ENCODE peak calls at places on chromosome 21, in four cellular contexts. C is skeletal muscle cell; P is Panc1; S is CD8-positive, alpha-beta memory T cell. X is an unnamed sample.

GRCh38 chr21:27422435-27422834 is 455.5 kb upstream of the ADAMTS5 start:
- DNase-seq in S (no peak), C (peak), P (no peak), X (no peak)

GRCh38 chr21:33769057-33769456 is 126.8 kb downstream of the ITSN1 start:
- DNase-seq in C (no peak), P (no peak), S (no peak), X (no peak)

GRCh38 chr21:16079830-16080229 is 350.0 kb downstream of the USP25 start:
- DNase-seq in S (no peak), P (no peak), C (peak), X (no peak)

GRCh38 chr21:15592271-15592860 is 137.4 kb upstream of the USP25 start:
- DNase-seq in C (no peak), S (no peak), P (peak), X (no peak)

GRCh38 chr21:38938343-38938742 is 132.6 kb downstream of the ETS2 start:
- DNase-seq in P (no peak), C (no peak), S (no peak), X (no peak)

GRCh38 chr21:29174607-29175013 is 44.2 kb downstream of the MAP3K7CL start:
- DNase-seq in C (no peak), P (no peak), S (no peak), X (no peak)

GRCh38 chr21:42107881-42108553 is 36.9 kb downstream of the UMODL1 start:
- DNase-seq in P (no peak), C (no peak), S (peak), X (no peak)

GRCh38 chr21:33023574-33024277 is 2.0 kb upstream of the OLIG2 start:
- DNase-seq in C (no peak), P (no peak), S (no peak), X (no peak)

GRCh38 chr21:15437873-15438272 is 291.9 kb upstream of the USP25 start:
- DNase-seq in P (no peak), S (no peak), C (peak), X (no peak)

GRCh38 chr21:39082656-39083376 is 100.4 kb downstream of the PSMG1 start:
- DNase-seq in C (no peak), S (no peak), P (no peak), X (no peak)

GRCh38 chr21:42262826-42263225 is 43.9 kb downstream of the ABCG1 start:
- DNase-seq in C (no peak), P (no peak), S (no peak), X (no peak)

GRCh38 chr21:43916691-43917514 is 51.9 kb downstream of the AGPAT3 start:
- DNase-seq in P (no peak), C (no peak), S (peak), X (no peak)

GRCh38 chr21:39641827-39642450 is 29.2 kb downstream of the B3GALT5 start:
- DNase-seq in P (no peak), S (no peak), C (no peak), X (no peak)

GRCh38 chr21:42414928-42415769 is 11.4 kb downstream of the UBASH3A start:
- DNase-seq in S (peak), P (no peak), C (peak), X (no peak)

GRCh38 chr21:38917045-38917774 is 111.5 kb downstream of the ETS2 start:
- DNase-seq in C (no peak), P (no peak), S (no peak), X (no peak)

GRCh38 chr21:24188511-24188910 is 1418.8 kb downstream of the MRPL39 start:
- DNase-seq in S (no peak), C (no peak), P (no peak), X (no peak)

GRCh38 chr21:43196789-43197188 is 28.0 kb downstream of the CRYAA start:
- DNase-seq in P (no peak), S (no peak), C (peak), X (no peak)

GRCh38 chr21:41564871-41565281 is 56.9 kb upstream of the TMPRSS2 start:
- DNase-seq in C (peak), S (no peak), P (no peak), X (peak)

GRCh38 chr21:42146821-42147220 is 72.1 kb upstream of the ABCG1 start:
- DNase-seq in C (no peak), S (no peak), P (no peak), X (no peak)

GRCh38 chr21:42652527-42653491 is 612 bp upstream of the PDE9A start:
- DNase-seq in P (no peak), C (no peak), S (no peak), X (no peak)

GRCh38 chr21:41899431-41900202 is 20.5 kb upstream of the PRDM15 start:
- DNase-seq in C (no peak), S (no peak), P (no peak), X (no peak)

GRCh38 chr21:21458124-21458631 is 460.0 kb downstream of the NCAM2 start:
- DNase-seq in C (no peak), S (no peak), P (no peak), X (no peak)

GRCh38 chr21:19468981-19469715 is 1065.6 kb upstream of the TMPRSS15 start:
- DNase-seq in C (no peak), P (no peak), S (no peak), X (no peak)

GRCh38 chr21:16241500-16241963 is 511.8 kb downstream of the USP25 start:
- DNase-seq in C (no peak), S (no peak), P (no peak), X (no peak)

GRCh38 chr21:16563795-16564194 is 834.0 kb downstream of the USP25 start:
- DNase-seq in P (no peak), C (no peak), S (no peak), X (no peak)

GRCh38 chr21:42781150-42781980 is 98.0 kb downstream of the WDR4 start:
- DNase-seq in S (no peak), P (no peak), C (no peak), X (no peak)

GRCh38 chr21:29092102-29092959 is 18.9 kb upstream of the CCT8 start:
- DNase-seq in C (no peak), P (no peak), S (no peak), X (no peak)

GRCh38 chr21:38773108-38774061 is 32.3 kb upstream of the ETS2 start:
- DNase-seq in P (peak), S (no peak), C (peak), X (peak)

GRCh38 chr21:43315244-43316137 is 111.4 kb downstream of the SIK1 start:
- DNase-seq in C (no peak), P (no peak), S (no peak), X (no peak)

GRCh38 chr21:21001591-21002100 is 3.4 kb downstream of the NCAM2 start:
- DNase-seq in C (no peak), S (no peak), P (no peak), X (no peak)

GRCh38 chr21:35190201-35190701 is 141.1 kb upstream of the RUNX1 start:
- DNase-seq in C (no peak), P (peak), S (no peak), X (no peak)
- H3K4me3 ChIP-seq in C (no peak), P (no peak), S (no peak), X (no peak)

DNA sequence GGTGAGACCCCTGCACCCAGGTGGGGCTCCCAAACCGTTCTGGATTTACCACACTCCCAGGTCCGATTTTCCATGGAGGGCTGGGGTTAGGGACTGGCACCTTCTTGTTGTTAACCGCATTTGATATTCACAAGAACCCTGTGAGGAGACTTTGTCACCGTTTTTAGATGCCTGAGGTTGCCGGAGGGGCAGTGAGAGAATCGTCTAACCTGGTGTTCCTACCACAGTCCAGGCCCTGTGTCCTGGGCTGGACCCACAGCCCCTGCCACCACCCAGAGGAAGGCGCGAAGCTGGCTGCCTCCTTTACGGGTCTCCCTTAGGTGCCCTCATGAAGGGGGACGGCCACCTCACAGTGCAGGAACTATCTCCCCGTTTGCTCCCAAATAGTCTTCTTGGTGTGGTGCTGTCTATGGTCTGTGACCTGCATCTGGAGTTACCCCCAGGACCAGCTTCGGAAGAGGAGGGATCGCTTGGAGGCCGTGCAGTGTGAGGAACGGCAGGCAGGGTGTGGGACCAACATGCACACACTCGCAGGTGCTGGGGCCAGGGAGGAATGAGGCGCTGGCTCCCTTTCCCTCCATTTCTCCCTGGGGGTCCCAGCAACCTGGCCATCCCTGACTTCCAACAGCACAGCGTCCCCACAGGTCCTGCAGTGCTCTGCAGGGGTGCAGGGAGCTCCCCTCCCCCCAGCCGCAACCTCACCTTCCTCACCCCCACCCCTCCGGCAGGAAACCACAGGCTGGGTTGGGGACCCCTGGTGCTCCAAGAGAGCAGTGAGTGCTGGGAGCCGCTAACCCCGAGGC is 7.0 kb downstream of the SIM2 start:
- DNase-seq in S (no peak), P (no peak), C (no peak), X (no peak)
- H3K4me3 ChIP-seq in S (no peak), P (no peak), C (peak), X (no peak)

DNA sequence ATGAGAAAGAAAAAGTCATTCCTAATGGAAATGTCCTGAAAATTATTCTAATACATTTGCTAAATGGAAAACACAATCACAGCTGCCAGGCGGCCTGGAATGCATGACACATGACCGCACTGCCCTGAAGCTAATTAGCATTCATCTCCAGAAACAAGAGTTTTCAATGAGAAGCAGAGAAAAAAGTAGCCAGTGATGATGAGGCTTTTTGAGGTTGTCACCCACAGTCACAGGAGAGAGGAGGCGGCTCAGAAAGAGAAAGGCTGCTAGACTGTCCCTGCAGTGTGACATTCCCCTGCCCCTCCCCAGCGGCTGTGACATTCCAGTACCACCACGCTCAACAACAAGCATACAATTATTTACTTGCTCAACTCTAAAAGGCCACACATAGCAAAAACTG is 122.9 kb upstream of the KRTAP19-8 start:
- DNase-seq in P (no peak), S (no peak), C (no peak), X (no peak)
- H3K4me3 ChIP-seq in P (no peak), S (no peak), C (no peak), X (no peak)

DNA sequence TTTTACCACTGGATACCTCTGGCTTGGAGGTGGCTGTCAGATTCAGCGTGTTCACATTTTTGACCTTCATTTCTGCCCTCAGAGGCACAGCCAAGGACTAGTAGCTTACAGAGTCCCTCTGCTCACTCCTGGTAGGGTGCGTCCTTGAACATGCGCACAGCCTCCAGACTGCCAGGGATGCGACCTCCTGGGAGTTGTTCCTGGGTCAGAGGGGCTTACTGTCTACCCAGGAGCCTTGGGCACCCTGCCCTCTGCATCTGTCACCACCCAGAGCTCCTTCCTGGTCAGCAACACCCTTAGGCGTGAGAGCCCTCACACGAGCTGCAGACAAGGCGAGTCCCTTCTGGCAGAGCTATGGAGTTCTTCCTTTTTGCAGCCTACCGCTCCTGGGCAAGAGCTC is 1.7 kb downstream of the SLX9 start:
- DNase-seq in C (no peak), S (no peak), P (no peak), X (no peak)
- H3K4me3 ChIP-seq in C (no peak), S (no peak), P (peak), X (no peak)

DNA sequence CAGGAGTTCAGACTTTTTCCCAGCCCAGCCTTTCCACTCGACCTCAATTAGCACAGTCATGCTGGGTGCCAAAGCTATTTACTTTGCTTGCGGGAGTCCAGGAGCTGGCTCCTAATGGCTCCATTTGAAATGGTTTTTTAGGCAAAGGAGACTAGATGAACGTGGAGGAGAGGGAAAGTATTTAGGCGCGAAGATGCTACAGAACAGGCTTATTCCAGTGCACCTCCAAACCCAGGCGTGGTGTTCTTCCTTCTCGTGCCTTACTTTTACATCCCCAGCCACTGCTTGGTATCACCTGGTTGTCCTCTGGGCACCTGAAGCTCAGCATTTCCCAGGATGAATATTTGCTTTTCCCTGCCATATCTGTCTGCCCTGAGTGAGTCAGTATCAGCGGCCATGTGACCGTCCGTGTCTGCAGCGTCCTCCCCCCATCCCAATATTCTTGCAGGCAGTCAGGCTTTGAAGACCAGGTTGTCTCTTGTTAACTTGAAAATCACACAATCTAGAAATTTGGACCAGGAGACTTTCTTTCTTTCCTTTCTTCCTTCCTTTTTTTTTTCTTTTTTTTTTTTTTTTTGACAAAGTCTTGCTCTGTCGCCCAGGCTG is 198.5 kb downstream of the DYRK1A start:
- DNase-seq in P (no peak), C (no peak), S (no peak), X (no peak)
- H3K4me3 ChIP-seq in P (peak), C (peak), S (peak), X (no peak)

GRCh38 chr21:34886554-34887385 is 162.3 kb downstream of the RUNX1 start:
- DNase-seq in P (no peak), S (no peak), C (no peak), X (no peak)

GRCh38 chr21:34884346-34884929 is 164.7 kb downstream of the RUNX1 start:
- DNase-seq in S (no peak), P (no peak), C (no peak), X (no peak)

GRCh38 chr21:34885636-34886553 is 163.2 kb downstream of the RUNX1 start:
- DNase-seq in C (no peak), P (no peak), S (no peak), X (no peak)

GRCh38 chr21:34883501-34884271 is 165.4 kb downstream of the RUNX1 start:
- DNase-seq in P (no peak), S (no peak), C (no peak), X (no peak)

DNA sequence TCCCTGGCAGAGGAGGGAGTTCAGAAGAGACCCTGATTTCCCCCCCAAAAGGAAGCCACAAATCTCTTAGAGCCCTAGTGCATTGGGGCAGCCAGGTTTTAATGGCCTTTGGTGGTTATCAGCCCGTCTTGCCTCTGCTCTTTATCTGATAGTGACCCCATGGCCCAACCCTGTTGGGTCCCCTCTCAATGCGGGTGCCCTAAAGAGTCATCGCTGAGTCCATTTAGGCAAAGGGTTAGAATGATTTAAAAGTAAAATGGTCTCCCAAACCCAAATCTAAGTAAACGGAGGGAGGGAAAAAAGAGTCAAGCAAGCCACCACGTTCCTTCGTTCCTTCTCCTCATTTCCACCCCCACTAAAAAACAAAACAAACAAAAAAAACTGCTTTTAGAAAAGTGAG is 164.0 kb downstream of the RUNX1 start:
- DNase-seq in C (no peak), P (no peak), S (no peak), X (no peak)
- H3K4me3 ChIP-seq in C (peak), P (peak), S (no peak), X (peak)

GRCh38 chr21:34882719-34883131 is 166.4 kb downstream of the RUNX1 start:
- DNase-seq in S (no peak), P (no peak), C (no peak), X (no peak)

GRCh38 chr21:34881421-34881820 is 167.7 kb downstream of the RUNX1 start:
- DNase-seq in C (no peak), S (no peak), P (no peak), X (no peak)

GRCh38 chr21:34880401-34880800 is 168.7 kb downstream of the RUNX1 start:
- DNase-seq in S (no peak), C (no peak), P (no peak), X (no peak)

GRCh38 chr21:34878940-34879339 is 170.2 kb downstream of the RUNX1 start:
- DNase-seq in S (no peak), C (no peak), P (no peak), X (no peak)

GRCh38 chr21:34881894-34882371 is 167.2 kb downstream of the RUNX1 start:
- DNase-seq in S (no peak), C (no peak), P (peak), X (peak)
- H3K4me3 ChIP-seq in S (no peak), C (peak), P (peak), X (peak)

GRCh38 chr21:26194811-26195251 is 24.3 kb upstream of the APP start:
- DNase-seq in S (no peak), C (no peak), P (no peak), X (peak)
- H3K4me3 ChIP-seq in S (no peak), C (no peak), P (no peak), X (peak)

DNA sequence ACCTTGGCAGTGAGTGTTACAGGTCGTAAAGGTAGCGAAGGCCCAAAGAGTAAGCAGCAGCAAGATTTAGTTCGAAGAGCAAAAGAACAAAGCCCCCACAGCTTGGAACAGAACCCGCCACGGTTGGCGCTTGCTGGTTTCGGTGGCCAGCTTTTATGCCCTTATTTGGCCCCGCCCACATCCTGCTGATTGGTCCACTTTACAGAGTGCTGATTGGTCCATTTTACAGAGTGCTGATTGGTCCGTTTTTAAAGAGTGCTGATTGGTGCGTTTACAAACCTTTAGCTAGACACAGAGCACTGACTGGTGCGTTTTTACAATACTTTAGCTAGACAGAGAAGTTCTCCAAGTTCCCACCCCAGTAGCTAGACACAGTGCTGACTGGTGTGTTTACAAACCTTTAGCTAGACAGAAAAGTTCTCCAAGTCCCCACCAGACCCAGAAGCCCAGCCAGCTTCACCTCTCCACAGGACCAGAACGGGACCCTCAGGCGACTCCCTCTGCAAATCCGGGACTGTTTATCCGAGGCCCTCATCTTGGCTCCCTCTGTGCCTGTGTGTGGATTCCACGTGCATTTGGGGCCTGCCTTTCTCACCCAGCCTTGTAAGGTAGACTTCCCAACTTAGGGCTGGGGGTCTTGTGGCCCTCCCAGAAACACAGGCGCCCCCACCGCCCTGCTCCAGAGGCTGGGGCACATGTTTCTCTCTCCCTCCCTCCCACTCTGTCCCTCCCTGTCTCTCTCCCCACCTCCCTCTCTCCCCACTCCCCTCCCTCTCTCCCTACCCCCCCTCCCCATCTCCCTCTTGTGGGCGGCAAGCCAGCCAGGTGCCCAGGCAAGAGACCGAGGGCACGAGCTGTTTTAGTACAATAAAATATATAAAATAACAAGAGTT is 12.6 kb downstream of the FTCD start:
- DNase-seq in P (no peak), S (no peak), C (no peak), X (no peak)
- H3K4me3 ChIP-seq in P (no peak), S (no peak), C (no peak), X (no peak)

X was measured in BJ.